ENCODE peak calls at places on chromosomes 3 and 15, in six cellular contexts. L is ascending aorta; W is thoracic aorta; K is AG04450; S is heart left ventricle; H is CD8-positive, alpha-beta T cell. V is an unnamed sample. For H3K9me3, the result is how much of the 10 kb centered on the place peaks cover.

GRCh38 chr15:53625962-53626845 is 133.3 kb downstream of the WDR72 start:
- DNase-seq in L (no peak), W (no peak), K (no peak), S (no peak), H (no peak), V (no peak)

GRCh38 chr15:89051875-89052274 is 36.4 kb upstream of the ABHD2 start:
- DNase-seq in L (no peak), W (no peak), K (peak), S (no peak), H (no peak), V (no peak)

GRCh38 chr3:126711361-126711760 is 7.3 kb downstream of the CHCHD6 start:
- DNase-seq in L (no peak), W (no peak), K (peak), S (no peak), H (no peak), V (no peak)

GRCh38 chr15:69300129-69300588 is 1.4 kb downstream of the PAQR5 start:
- DNase-seq in L (no peak), W (no peak), K (no peak), S (no peak), H (no peak), V (no peak)

GRCh38 chr3:101466465-101467309 is 46.3 kb downstream of the SENP7 start:
- DNase-seq in L (no peak), W (no peak), K (no peak), S (no peak), H (no peak), V (peak)

GRCh38 chr15:68376447-68377060 is 55.4 kb downstream of the ITGA11 start:
- DNase-seq in L (no peak), W (no peak), K (no peak), S (peak), H (no peak), V (no peak)

GRCh38 chr15:77834276-77834990 is 201.7 kb upstream of the LINGO1 start:
- DNase-seq in L (no peak), W (no peak), K (no peak), S (no peak), H (no peak), V (no peak)

GRCh38 chr3:125267460-125267859 is 54.9 kb upstream of the SLC12A8 start:
- DNase-seq in L (no peak), W (no peak), K (no peak), S (no peak), H (no peak), V (no peak)

GRCh38 chr3:73504255-73504654 is 120.5 kb downstream of the PDZRN3 start:
- DNase-seq in L (no peak), W (no peak), K (no peak), S (no peak), H (no peak), V (no peak)

GRCh38 chr3:153130312-153130977 is 31.6 kb upstream of the RAP2B start:
- DNase-seq in L (no peak), W (no peak), K (no peak), S (no peak), H (no peak), V (no peak)

DNA sequence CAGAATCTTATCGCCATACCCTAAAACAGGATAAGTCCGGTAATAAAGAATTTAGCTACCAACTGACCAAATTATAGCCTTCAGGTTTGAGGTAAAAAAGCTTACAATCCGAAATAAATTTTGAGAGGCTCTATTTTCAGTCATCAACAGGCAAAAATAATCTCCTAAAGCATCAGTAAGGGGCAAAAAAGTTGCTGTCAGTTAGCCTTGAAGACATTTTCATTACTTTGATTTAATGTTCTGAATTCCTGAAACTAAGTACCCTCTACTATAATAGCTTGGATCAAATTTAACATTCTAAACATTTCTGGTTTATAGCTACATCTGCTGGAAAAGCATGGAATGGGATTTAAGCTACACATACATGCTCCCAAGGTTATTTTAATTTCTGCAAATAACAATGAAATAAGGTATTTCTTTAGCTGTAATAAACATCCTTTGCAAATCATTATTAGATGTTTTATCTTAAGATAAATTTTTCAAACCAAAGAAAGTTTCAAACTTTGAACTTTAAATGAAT is 245.5 kb downstream of the ULK4 start:
- DNase-seq in L (no peak), W (no peak), K (peak), S (no peak), H (no peak), V (no peak)
- TF ChIP-seq CTCF in L (peak), W (peak), K (peak), S (peak), H (no peak), V (peak)

GRCh38 chr3:175893566-175893965 is 1034.4 kb downstream of the NAALADL2 start:
- DNase-seq in L (no peak), W (no peak), K (no peak), S (no peak), H (no peak), V (no peak)

GRCh38 chr3:175898194-175898593 is 1039.1 kb downstream of the NAALADL2 start:
- DNase-seq in L (no peak), W (no peak), K (no peak), S (no peak), H (no peak), V (no peak)

GRCh38 chr3:175895731-175896130 is 1036.6 kb downstream of the NAALADL2 start:
- DNase-seq in L (no peak), W (no peak), K (no peak), S (no peak), H (no peak), V (no peak)

GRCh38 chr3:175896655-175897054 is 1037.5 kb downstream of the NAALADL2 start:
- DNase-seq in L (no peak), W (no peak), K (no peak), S (no peak), H (no peak), V (no peak)
- H3K9me3 ChIP-seq in L (under half), W (under half), K (under half), S (under half), H (under half), V (under half)

GRCh38 chr3:133573054-133573628 is 345 bp upstream of the CDV3 start:
- DNase-seq in L (peak), W (peak), K (peak), S (peak), H (peak), V (peak)

GRCh38 chr3:133570937-133571320 is 2.6 kb upstream of the CDV3 start:
- DNase-seq in L (no peak), W (no peak), K (no peak), S (no peak), H (no peak), V (no peak)

GRCh38 chr3:133570139-133570936 is 3.1 kb upstream of the CDV3 start:
- DNase-seq in L (no peak), W (no peak), K (no peak), S (no peak), H (no peak), V (no peak)

GRCh38 chr3:133572158-133573053 is 1.1 kb upstream of the CDV3 start:
- DNase-seq in L (no peak), W (no peak), K (no peak), S (no peak), H (no peak), V (no peak)

DNA sequence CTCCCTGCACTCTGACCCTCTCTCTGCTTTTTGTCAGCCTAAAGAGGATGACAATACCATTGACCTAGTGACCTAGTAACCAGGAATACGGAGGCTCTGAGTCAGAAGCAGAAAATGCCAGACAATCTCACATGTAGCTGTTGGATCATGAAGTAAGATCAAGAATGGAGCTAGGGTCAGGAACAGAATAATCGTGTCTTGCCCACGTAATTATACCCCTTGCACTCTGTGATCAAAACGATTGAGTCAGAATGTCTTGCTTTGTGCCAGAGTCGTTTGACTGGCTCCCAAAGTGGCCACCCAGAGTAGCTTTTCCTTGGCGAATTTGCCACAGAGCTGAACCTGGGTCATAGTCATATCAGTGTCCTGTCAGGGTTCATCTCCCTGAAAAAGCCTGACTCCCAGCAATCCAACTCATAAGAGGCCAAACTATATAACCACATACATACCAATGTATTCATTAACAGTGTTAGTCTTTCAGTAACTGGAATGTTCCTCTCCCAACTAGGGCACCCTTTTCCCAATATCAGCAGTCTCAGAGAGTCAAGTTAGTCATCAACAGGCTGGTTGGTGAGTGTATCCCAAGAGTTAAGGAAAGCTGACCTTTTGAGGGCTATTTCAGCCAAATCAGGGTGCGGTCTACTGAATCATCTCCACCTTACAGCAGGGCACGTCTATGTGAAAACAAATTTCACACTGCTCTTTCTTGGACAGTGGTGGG is 5.0 kb upstream of the CDV3 start:
- DNase-seq in L (no peak), W (no peak), K (no peak), S (no peak), H (no peak), V (no peak)
- H3K4me3 ChIP-seq in L (no peak), W (no peak), K (no peak), S (no peak), H (no peak), V (no peak)

DNA sequence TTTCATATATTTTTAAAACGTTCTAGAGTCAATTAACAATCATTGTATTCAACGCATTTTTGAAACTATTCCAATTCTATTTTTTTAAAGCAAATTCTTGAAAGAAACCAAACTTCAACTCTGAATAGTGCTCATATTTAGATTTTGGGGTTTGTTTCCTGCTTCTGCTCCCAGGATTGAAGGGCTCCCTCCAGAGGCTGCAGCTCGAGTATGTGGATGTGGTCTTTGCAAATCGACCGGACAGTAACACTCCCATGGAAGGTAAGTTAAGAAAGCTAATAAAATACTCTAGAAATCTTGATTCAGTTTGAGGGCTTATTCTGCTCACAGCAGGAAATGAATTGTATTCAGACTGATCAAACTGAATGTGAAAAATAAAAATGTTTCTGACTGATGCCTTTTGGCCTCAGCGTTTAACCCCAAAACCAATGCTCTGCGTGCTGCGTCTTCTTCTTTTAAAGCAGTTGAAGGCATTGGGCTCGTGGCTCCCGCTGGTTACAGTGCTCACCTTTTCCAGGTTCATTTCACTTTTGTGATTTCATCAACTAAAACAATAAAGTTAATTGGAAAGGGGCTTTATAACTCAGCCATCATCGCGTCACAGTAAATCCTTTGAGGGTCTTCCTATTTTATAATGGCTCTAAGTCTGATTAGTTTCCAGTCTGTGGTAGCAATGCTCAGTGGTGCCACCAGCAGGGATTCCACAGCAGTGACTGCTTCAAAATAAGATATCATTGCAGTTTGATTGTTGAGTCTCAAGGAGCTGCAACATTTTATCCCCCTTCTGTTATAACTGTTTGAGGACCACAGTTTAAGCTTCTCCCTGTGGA is 80.1 kb downstream of the SSR3 start:
- DNase-seq in L (no peak), W (no peak), K (no peak), S (no peak), H (no peak), V (no peak)
- TF ChIP-seq CTCF in L (peak), W (no peak), K (peak), S (peak), H (peak), V (peak)